ENCODE peak calls at places on chromosomes 6 and 20, in ten cellular contexts. One of them, this sample, is unnamed.

GRCh38 chr6:38387994-38388393 is 251.7 kb downstream of the BTBD9 start:
- DNase-seq in substantia nigra: no peak
- DNase-seq in AG04449: no peak
- DNase-seq in MV-4-11: peak; percentile 74
- DNase-seq in HT1080: no peak
- DNase-seq in NCI-H1105 treated with DMSO at 0.1 percent for 48 hours: no peak
- DNase-seq in right cardiac atrium: no peak
- DNase-seq in hepatic stellate cell: no peak
- DNase-seq in activated naive CD4-positive, alpha-beta T cell treated with anti-CD3 and anti-CD28 coated beads for 36 hours: no peak
- DNase-seq in endothelial cell: no peak
- DNase-seq in this sample: no peak

GRCh38 chr6:12720310-12720709 is 3.7 kb downstream of the PHACTR1 start:
- DNase-seq in substantia nigra: no peak
- DNase-seq in AG04449: no peak
- DNase-seq in MV-4-11: no peak
- DNase-seq in HT1080: no peak
- DNase-seq in NCI-H1105 treated with DMSO at 0.1 percent for 48 hours: no peak
- DNase-seq in right cardiac atrium: no peak
- DNase-seq in hepatic stellate cell: no peak
- DNase-seq in activated naive CD4-positive, alpha-beta T cell treated with anti-CD3 and anti-CD28 coated beads for 36 hours: no peak
- DNase-seq in endothelial cell: no peak
- DNase-seq in this sample: no peak

GRCh38 chr20:3461191-3461874 is 9.5 kb upstream of the ATRN start:
- DNase-seq in substantia nigra: no peak
- DNase-seq in AG04449: no peak
- DNase-seq in MV-4-11: no peak
- DNase-seq in HT1080: no peak
- DNase-seq in NCI-H1105 treated with DMSO at 0.1 percent for 48 hours: no peak
- DNase-seq in right cardiac atrium: no peak
- DNase-seq in hepatic stellate cell: no peak
- DNase-seq in activated naive CD4-positive, alpha-beta T cell treated with anti-CD3 and anti-CD28 coated beads for 36 hours: no peak
- DNase-seq in endothelial cell: no peak
- DNase-seq in this sample: no peak

GRCh38 chr6:37433657-37434271 is 743 bp downstream of the CMTR1 start:
- DNase-seq in substantia nigra: no peak
- DNase-seq in AG04449: no peak
- DNase-seq in MV-4-11: peak; percentile 28
- DNase-seq in HT1080: no peak
- DNase-seq in NCI-H1105 treated with DMSO at 0.1 percent for 48 hours: no peak
- DNase-seq in right cardiac atrium: no peak
- DNase-seq in hepatic stellate cell: peak; percentile 27
- DNase-seq in activated naive CD4-positive, alpha-beta T cell treated with anti-CD3 and anti-CD28 coated beads for 36 hours: peak; percentile 78
- DNase-seq in endothelial cell: peak; percentile 6
- DNase-seq in this sample: peak; percentile 17

GRCh38 chr6:118325220-118325860 is 222.8 kb upstream of the PLN start:
- DNase-seq in substantia nigra: no peak
- DNase-seq in AG04449: no peak
- DNase-seq in MV-4-11: no peak
- DNase-seq in HT1080: peak; percentile 61
- DNase-seq in NCI-H1105 treated with DMSO at 0.1 percent for 48 hours: no peak
- DNase-seq in right cardiac atrium: peak; percentile 16
- DNase-seq in hepatic stellate cell: no peak
- DNase-seq in activated naive CD4-positive, alpha-beta T cell treated with anti-CD3 and anti-CD28 coated beads for 36 hours: no peak
- DNase-seq in endothelial cell: no peak
- DNase-seq in this sample: peak; percentile 42

GRCh38 chr20:25005661-25006060 is 13.1 kb upstream of the APMAP start:
- DNase-seq in substantia nigra: no peak
- DNase-seq in AG04449: no peak
- DNase-seq in MV-4-11: no peak
- DNase-seq in HT1080: no peak
- DNase-seq in NCI-H1105 treated with DMSO at 0.1 percent for 48 hours: no peak
- DNase-seq in right cardiac atrium: no peak
- DNase-seq in hepatic stellate cell: no peak
- DNase-seq in activated naive CD4-positive, alpha-beta T cell treated with anti-CD3 and anti-CD28 coated beads for 36 hours: no peak
- DNase-seq in endothelial cell: no peak
- DNase-seq in this sample: no peak

GRCh38 chr20:58800134-58800650 is 50.5 kb downstream of the GNAS-AS1 start:
- DNase-seq in substantia nigra: no peak
- DNase-seq in AG04449: no peak
- DNase-seq in MV-4-11: no peak
- DNase-seq in HT1080: no peak
- DNase-seq in NCI-H1105 treated with DMSO at 0.1 percent for 48 hours: no peak
- DNase-seq in right cardiac atrium: no peak
- DNase-seq in hepatic stellate cell: no peak
- DNase-seq in activated naive CD4-positive, alpha-beta T cell treated with anti-CD3 and anti-CD28 coated beads for 36 hours: no peak
- DNase-seq in endothelial cell: no peak
- DNase-seq in this sample: no peak

GRCh38 chr6:156585859-156586258 is 191.3 kb upstream of the ARID1B start:
- DNase-seq in substantia nigra: no peak
- DNase-seq in AG04449: no peak
- DNase-seq in MV-4-11: no peak
- DNase-seq in HT1080: no peak
- DNase-seq in NCI-H1105 treated with DMSO at 0.1 percent for 48 hours: peak; percentile 94
- DNase-seq in right cardiac atrium: no peak
- DNase-seq in hepatic stellate cell: no peak
- DNase-seq in activated naive CD4-positive, alpha-beta T cell treated with anti-CD3 and anti-CD28 coated beads for 36 hours: no peak
- DNase-seq in endothelial cell: no peak
- DNase-seq in this sample: peak; percentile 15

GRCh38 chr6:38284772-38285406 is 354.8 kb downstream of the BTBD9 start:
- DNase-seq in substantia nigra: no peak
- DNase-seq in AG04449: no peak
- DNase-seq in MV-4-11: no peak
- DNase-seq in HT1080: no peak
- DNase-seq in NCI-H1105 treated with DMSO at 0.1 percent for 48 hours: no peak
- DNase-seq in right cardiac atrium: no peak
- DNase-seq in hepatic stellate cell: no peak
- DNase-seq in activated naive CD4-positive, alpha-beta T cell treated with anti-CD3 and anti-CD28 coated beads for 36 hours: no peak
- DNase-seq in endothelial cell: no peak
- DNase-seq in this sample: no peak

GRCh38 chr20:48149887-48150286 is 364.6 kb upstream of the SULF2 start:
- DNase-seq in substantia nigra: no peak
- DNase-seq in AG04449: no peak
- DNase-seq in MV-4-11: no peak
- DNase-seq in HT1080: no peak
- DNase-seq in NCI-H1105 treated with DMSO at 0.1 percent for 48 hours: no peak
- DNase-seq in right cardiac atrium: no peak
- DNase-seq in hepatic stellate cell: no peak
- DNase-seq in activated naive CD4-positive, alpha-beta T cell treated with anti-CD3 and anti-CD28 coated beads for 36 hours: no peak
- DNase-seq in endothelial cell: no peak
- DNase-seq in this sample: no peak

GRCh38 chr6:85756982-85757381 is 114.3 kb upstream of the SYNCRIP start:
- DNase-seq in substantia nigra: no peak
- DNase-seq in AG04449: no peak
- DNase-seq in MV-4-11: no peak
- DNase-seq in HT1080: no peak
- DNase-seq in NCI-H1105 treated with DMSO at 0.1 percent for 48 hours: peak; percentile 12
- DNase-seq in right cardiac atrium: no peak
- DNase-seq in hepatic stellate cell: no peak
- DNase-seq in activated naive CD4-positive, alpha-beta T cell treated with anti-CD3 and anti-CD28 coated beads for 36 hours: no peak
- DNase-seq in endothelial cell: no peak
- DNase-seq in this sample: peak; percentile 45

GRCh38 chr6:108951351-108951953 is 103.2 kb downstream of the ARMC2 start:
- DNase-seq in substantia nigra: no peak
- DNase-seq in AG04449: no peak
- DNase-seq in MV-4-11: no peak
- DNase-seq in HT1080: no peak
- DNase-seq in NCI-H1105 treated with DMSO at 0.1 percent for 48 hours: no peak
- DNase-seq in right cardiac atrium: no peak
- DNase-seq in hepatic stellate cell: no peak
- DNase-seq in activated naive CD4-positive, alpha-beta T cell treated with anti-CD3 and anti-CD28 coated beads for 36 hours: no peak
- DNase-seq in endothelial cell: no peak
- DNase-seq in this sample: peak; percentile 72

GRCh38 chr6:128841518-128841917 is 41.4 kb upstream of the LAMA2 start:
- DNase-seq in substantia nigra: no peak
- DNase-seq in AG04449: no peak
- DNase-seq in MV-4-11: no peak
- DNase-seq in HT1080: peak; percentile 70
- DNase-seq in NCI-H1105 treated with DMSO at 0.1 percent for 48 hours: no peak
- DNase-seq in right cardiac atrium: no peak
- DNase-seq in hepatic stellate cell: no peak
- DNase-seq in activated naive CD4-positive, alpha-beta T cell treated with anti-CD3 and anti-CD28 coated beads for 36 hours: no peak
- DNase-seq in endothelial cell: no peak
- DNase-seq in this sample: no peak

GRCh38 chr20:33209789-33210188 is 7.4 kb upstream of the BPIFA3 start:
- DNase-seq in substantia nigra: no peak
- DNase-seq in AG04449: no peak
- DNase-seq in MV-4-11: peak; percentile 52
- DNase-seq in HT1080: peak; percentile 26
- DNase-seq in NCI-H1105 treated with DMSO at 0.1 percent for 48 hours: no peak
- DNase-seq in right cardiac atrium: peak; percentile 70
- DNase-seq in hepatic stellate cell: peak; percentile 31
- DNase-seq in activated naive CD4-positive, alpha-beta T cell treated with anti-CD3 and anti-CD28 coated beads for 36 hours: peak; percentile 69
- DNase-seq in endothelial cell: peak; percentile 90
- DNase-seq in this sample: peak; percentile 80

GRCh38 chr20:33561981-33562601 is 72.2 kb downstream of the CBFA2T2 start:
- DNase-seq in substantia nigra: no peak
- DNase-seq in AG04449: peak; percentile 42
- DNase-seq in MV-4-11: no peak
- DNase-seq in HT1080: peak; percentile 75
- DNase-seq in NCI-H1105 treated with DMSO at 0.1 percent for 48 hours: peak; percentile 99
- DNase-seq in right cardiac atrium: peak; percentile 78
- DNase-seq in hepatic stellate cell: peak; percentile 66
- DNase-seq in activated naive CD4-positive, alpha-beta T cell treated with anti-CD3 and anti-CD28 coated beads for 36 hours: no peak
- DNase-seq in endothelial cell: no peak
- DNase-seq in this sample: peak; percentile 95

GRCh38 chr20:31664696-31665354 is 27.1 kb downstream of the COX4I2 start:
- DNase-seq in substantia nigra: no peak
- DNase-seq in AG04449: no peak
- DNase-seq in MV-4-11: no peak
- DNase-seq in HT1080: no peak
- DNase-seq in NCI-H1105 treated with DMSO at 0.1 percent for 48 hours: no peak
- DNase-seq in right cardiac atrium: peak; percentile 40
- DNase-seq in hepatic stellate cell: no peak
- DNase-seq in activated naive CD4-positive, alpha-beta T cell treated with anti-CD3 and anti-CD28 coated beads for 36 hours: no peak
- DNase-seq in endothelial cell: no peak
- DNase-seq in this sample: no peak

GRCh38 chr6:44265843-44266233 is 487 bp upstream of the NFKBIE start:
- DNase-seq in substantia nigra: no peak
- DNase-seq in AG04449: no peak
- DNase-seq in MV-4-11: no peak
- DNase-seq in HT1080: no peak
- DNase-seq in NCI-H1105 treated with DMSO at 0.1 percent for 48 hours: no peak
- DNase-seq in right cardiac atrium: no peak
- DNase-seq in hepatic stellate cell: no peak
- DNase-seq in activated naive CD4-positive, alpha-beta T cell treated with anti-CD3 and anti-CD28 coated beads for 36 hours: no peak
- DNase-seq in endothelial cell: no peak
- DNase-seq in this sample: no peak